ENCODE peak calls at places on chromosome 1, in four cellular contexts. L is nucleus accumbens, F is left ventricle myocardium superior, N is T-helper 17 cell. I is an unnamed sample.

GRCh38 chr1:1918901-1919303 is at the start of gene TMEM52:
- DNase-seq in L (no peak), F (no peak), N (no peak), I (no peak)

GRCh38 chr1:213409208-213409631 is 358.2 kb downstream of the RPS6KC1 start:
- DNase-seq in L (no peak), F (no peak), N (no peak), I (no peak)

GRCh38 chr1:89065077-89065868 is at the start of gene GBP1:
- DNase-seq in L (no peak), F (no peak), N (no peak), I (no peak)

GRCh38 chr1:117389284-117389683 is 22.0 kb downstream of the MAN1A2 start:
- DNase-seq in L (no peak), F (peak), N (no peak), I (no peak)

GRCh38 chr1:34178072-34178471 is 1.4 kb downstream of the C1orf94 start:
- DNase-seq in L (no peak), F (no peak), N (no peak), I (no peak)

GRCh38 chr1:156154317-156154749 is 948 bp downstream of the SEMA4A start:
- DNase-seq in L (no peak), F (no peak), N (no peak), I (no peak)

GRCh38 chr1:89005286-89006151 is 13.1 kb upstream of the KYAT3 start:
- DNase-seq in L (no peak), F (no peak), N (no peak), I (no peak)

GRCh38 chr1:39576016-39576657 is 453 bp downstream of the PABPC4 start:
- DNase-seq in L (peak), F (peak), N (peak), I (peak)

GRCh38 chr1:187842406-187843165 is 1013.8 kb downstream of the PLA2G4A start:
- DNase-seq in L (no peak), F (no peak), N (no peak), I (no peak)

GRCh38 chr1:202291961-202292712 is 49.6 kb downstream of the UBE2T start:
- DNase-seq in L (no peak), F (peak), N (no peak), I (no peak)

GRCh38 chr1:86972262-86972661 is 57.8 kb downstream of the HS2ST1 start:
- DNase-seq in L (no peak), F (no peak), N (no peak), I (no peak)

GRCh38 chr1:73673980-73674379 is 524.0 kb downstream of the LRRIQ3 start:
- DNase-seq in L (no peak), F (no peak), N (no peak), I (no peak)

GRCh38 chr1:147840909-147841308 is 61.7 kb upstream of the GJA8 start:
- DNase-seq in L (no peak), F (no peak), N (no peak), I (no peak)

GRCh38 chr1:17276568-17276967 is 27.7 kb downstream of the PADI3 start:
- DNase-seq in L (no peak), F (peak), N (no peak), I (no peak)

GRCh38 chr1:26922201-26922729 is 722 bp downstream of the NUDC start:
- DNase-seq in L (no peak), F (no peak), N (no peak), I (no peak)

GRCh38 chr1:157495285-157495684 is 57.0 kb downstream of the FCRL5 start:
- DNase-seq in L (no peak), F (no peak), N (no peak), I (no peak)

GRCh38 chr1:101588677-101589076 is 351.9 kb downstream of the S1PR1 start:
- DNase-seq in L (no peak), F (no peak), N (no peak), I (no peak)

GRCh38 chr1:85611856-85612255 is 31.3 kb downstream of the CCN1 start:
- DNase-seq in L (no peak), F (no peak), N (no peak), I (no peak)

GRCh38 chr1:87684194-87684593 is 355.5 kb downstream of the LMO4 start:
- DNase-seq in L (no peak), F (peak), N (no peak), I (no peak)

GRCh38 chr1:158087320-158087927 is 93.3 kb upstream of the CD1D start:
- DNase-seq in L (no peak), F (peak), N (no peak), I (no peak)

GRCh38 chr1:90313756-90314155 is 318.8 kb downstream of the ZNF326 start:
- DNase-seq in L (no peak), F (no peak), N (no peak), I (no peak)

GRCh38 chr1:172476218-172476811 is 32.4 kb upstream of the PIGC start:
- DNase-seq in L (no peak), F (no peak), N (no peak), I (no peak)

GRCh38 chr1:43382027-43382771 is 7.4 kb downstream of the MED8 start:
- DNase-seq in L (peak), F (no peak), N (no peak), I (no peak)

GRCh38 chr1:173329747-173330146 is 122.6 kb upstream of the TNFSF4 start:
- DNase-seq in L (no peak), F (no peak), N (no peak), I (no peak)

GRCh38 chr1:41874903-41875411 is 43.8 kb downstream of the HIVEP3 start:
- DNase-seq in L (no peak), F (peak), N (no peak), I (no peak)

GRCh38 chr1:15337656-15338402 is 71.9 kb upstream of the EFHD2 start:
- DNase-seq in L (no peak), F (no peak), N (no peak), I (no peak)

GRCh38 chr1:183180634-183181056 is 5.4 kb upstream of the LAMC2 start:
- DNase-seq in L (no peak), F (peak), N (no peak), I (no peak)

GRCh38 chr1:38500352-38500751 is 359.2 kb downstream of the RRAGC start:
- DNase-seq in L (no peak), F (no peak), N (no peak), I (no peak)

GRCh38 chr1:240968864-240969263 is 356.9 kb upstream of the GREM2 start:
- DNase-seq in L (no peak), F (no peak), N (no peak), I (no peak)

GRCh38 chr1:36653850-36654249 is 171.1 kb upstream of the CSF3R start:
- DNase-seq in L (peak), F (peak), N (no peak), I (no peak)